ENCODE peak calls at places on chromosomes 13 and 19, in five cellular contexts. One of them, this sample, is unnamed.

GRCh38 chr19:3986260-3987041 is 1.2 kb upstream of the EEF2 start:
- DNase-seq in IMR-90: peak; percentile 73
- DNase-seq in colonic mucosa: peak; percentile 77
- DNase-seq in heart right ventricle: no peak
- DNase-seq in GM23248: peak; percentile 92
- DNase-seq in this sample: peak; percentile 74

GRCh38 chr13:88450515-88450914 is 779.3 kb downstream of the SLITRK5 start:
- DNase-seq in heart right ventricle: no peak
- DNase-seq in IMR-90: no peak
- DNase-seq in GM23248: no peak
- DNase-seq in colonic mucosa: no peak
- DNase-seq in this sample: no peak

GRCh38 chr19:33927789-33928457 is 131.3 kb downstream of the KCTD15 start:
- DNase-seq in IMR-90: no peak
- DNase-seq in GM23248: no peak
- DNase-seq in heart right ventricle: no peak
- DNase-seq in colonic mucosa: no peak
- DNase-seq in this sample: no peak

GRCh38 chr19:18233224-18233825 is 7.1 kb upstream of the PDE4C start:
- DNase-seq in IMR-90: peak; percentile 39
- DNase-seq in colonic mucosa: peak; percentile 52
- DNase-seq in heart right ventricle: peak; percentile 50
- DNase-seq in GM23248: peak; percentile 68
- DNase-seq in this sample: peak; percentile 69

GRCh38 chr19:49808762-49809154 is 4.3 kb downstream of the FUZ start:
- DNase-seq in GM23248: peak; percentile 95
- DNase-seq in IMR-90: peak; percentile 71
- DNase-seq in colonic mucosa: peak; percentile 97
- DNase-seq in heart right ventricle: peak; percentile 96
- DNase-seq in this sample: peak; percentile 79

GRCh38 chr13:102648046-102648445 is 46.8 kb downstream of the METTL21C start:
- DNase-seq in heart right ventricle: no peak
- DNase-seq in colonic mucosa: no peak
- DNase-seq in GM23248: no peak
- DNase-seq in IMR-90: no peak
- DNase-seq in this sample: no peak

GRCh38 chr19:46529622-46530451 is 34.2 kb upstream of the PNMA8B start:
- DNase-seq in colonic mucosa: peak; percentile 69
- DNase-seq in GM23248: peak; percentile 78
- DNase-seq in heart right ventricle: peak; percentile 73
- DNase-seq in IMR-90: peak; percentile 54
- DNase-seq in this sample: peak; percentile 69

GRCh38 chr19:3184847-3185481 is 766 bp upstream of the NCLN start:
- DNase-seq in IMR-90: no peak
- DNase-seq in heart right ventricle: peak; percentile 65
- DNase-seq in GM23248: peak; percentile 85
- DNase-seq in colonic mucosa: peak; percentile 80
- DNase-seq in this sample: no peak

GRCh38 chr19:53549354-53549753 is 11.4 kb downstream of the ZNF331 start:
- DNase-seq in IMR-90: peak; percentile 68
- DNase-seq in GM23248: peak; percentile 89
- DNase-seq in heart right ventricle: no peak
- DNase-seq in colonic mucosa: no peak
- DNase-seq in this sample: no peak

GRCh38 chr19:38685666-38686529 is 38.4 kb downstream of the ACTN4 start:
- DNase-seq in colonic mucosa: no peak
- DNase-seq in IMR-90: peak; percentile 73
- DNase-seq in GM23248: peak; percentile 78
- DNase-seq in heart right ventricle: no peak
- DNase-seq in this sample: peak; percentile 63

GRCh38 chr13:111031531-111031961 is 83.6 kb upstream of the ARHGEF7 start:
- DNase-seq in IMR-90: peak; percentile 58
- DNase-seq in heart right ventricle: no peak
- DNase-seq in colonic mucosa: no peak
- DNase-seq in GM23248: peak; percentile 96
- DNase-seq in this sample: peak; percentile 68

GRCh38 chr19:32241957-32242710 is 103.3 kb upstream of the ZNF507 start:
- DNase-seq in colonic mucosa: no peak
- DNase-seq in GM23248: no peak
- DNase-seq in IMR-90: no peak
- DNase-seq in heart right ventricle: no peak
- DNase-seq in this sample: no peak

GRCh38 chr13:22064854-22065646 is 394.2 kb downstream of the FGF9 start:
- DNase-seq in colonic mucosa: no peak
- DNase-seq in IMR-90: no peak
- DNase-seq in GM23248: no peak
- DNase-seq in heart right ventricle: no peak
- DNase-seq in this sample: no peak

GRCh38 chr13:49218493-49219051 is 1.6 kb upstream of the MLNR start:
- DNase-seq in heart right ventricle: no peak
- DNase-seq in IMR-90: peak; percentile 6
- DNase-seq in colonic mucosa: no peak
- DNase-seq in GM23248: peak; percentile 36
- DNase-seq in this sample: no peak

GRCh38 chr13:102878491-102878890 is 32.7 kb downstream of the ERCC5 start:
- DNase-seq in colonic mucosa: no peak
- DNase-seq in GM23248: peak; percentile 35
- DNase-seq in heart right ventricle: no peak
- DNase-seq in IMR-90: peak; percentile 76
- DNase-seq in this sample: no peak

GRCh38 chr19:48445256-48445605 is 552 bp upstream of the GRWD1 start:
- DNase-seq in colonic mucosa: no peak
- DNase-seq in IMR-90: peak; percentile 94
- DNase-seq in GM23248: peak; percentile 97
- DNase-seq in heart right ventricle: no peak
- DNase-seq in this sample: peak; percentile 61

GRCh38 chr13:75481176-75482069 is 546 bp downstream of the TBC1D4 start:
- DNase-seq in heart right ventricle: peak; percentile 46
- DNase-seq in colonic mucosa: peak; percentile 52
- DNase-seq in IMR-90: no peak
- DNase-seq in GM23248: peak; percentile 70
- DNase-seq in this sample: peak; percentile 28

GRCh38 chr19:45809643-45810159 is 5.4 kb downstream of the RSPH6A start:
- DNase-seq in colonic mucosa: no peak
- DNase-seq in heart right ventricle: no peak
- DNase-seq in GM23248: peak; percentile 58
- DNase-seq in IMR-90: peak; percentile 83
- DNase-seq in this sample: peak; percentile 58

GRCh38 chr19:57675881-57676280 is 5.9 kb upstream of the ZNF551 start:
- DNase-seq in IMR-90: no peak
- DNase-seq in colonic mucosa: no peak
- DNase-seq in GM23248: peak; percentile 91
- DNase-seq in heart right ventricle: no peak
- DNase-seq in this sample: no peak

GRCh38 chr13:28337196-28338045 is 157.5 kb downstream of the FLT1 start:
- DNase-seq in IMR-90: peak; percentile 89
- DNase-seq in colonic mucosa: no peak
- DNase-seq in heart right ventricle: no peak
- DNase-seq in GM23248: peak; percentile 81
- DNase-seq in this sample: peak; percentile 54

GRCh38 chr13:99496322-99497142 is 4.7 kb upstream of the TM9SF2 start:
- DNase-seq in heart right ventricle: peak; percentile 21
- DNase-seq in GM23248: peak; percentile 85
- DNase-seq in colonic mucosa: peak; percentile 73
- DNase-seq in IMR-90: peak; percentile 15
- DNase-seq in this sample: no peak

GRCh38 chr19:47379398-47379938 is 30.4 kb downstream of the DHX34 start:
- DNase-seq in IMR-90: no peak
- DNase-seq in colonic mucosa: no peak
- DNase-seq in heart right ventricle: no peak
- DNase-seq in GM23248: no peak
- DNase-seq in this sample: no peak

GRCh38 chr19:32068805-32069204 is 276.6 kb upstream of the ZNF507 start:
- DNase-seq in colonic mucosa: no peak
- DNase-seq in GM23248: no peak
- DNase-seq in IMR-90: no peak
- DNase-seq in heart right ventricle: no peak
- DNase-seq in this sample: no peak

GRCh38 chr13:81487151-81487550 is 1146.2 kb upstream of the SPRY2 start:
- DNase-seq in GM23248: no peak
- DNase-seq in colonic mucosa: peak; percentile 22
- DNase-seq in IMR-90: no peak
- DNase-seq in heart right ventricle: no peak
- DNase-seq in this sample: peak; percentile 61

GRCh38 chr19:50478901-50479715 is 2.5 kb upstream of the GARIN5A start:
- DNase-seq in IMR-90: peak; percentile 44
- DNase-seq in colonic mucosa: no peak
- DNase-seq in GM23248: peak; percentile 57
- DNase-seq in heart right ventricle: no peak
- DNase-seq in this sample: peak; percentile 38

GRCh38 chr13:32905864-32906180 is 110.4 kb upstream of the KL start:
- DNase-seq in IMR-90: peak; percentile 19
- DNase-seq in GM23248: peak; percentile 43
- DNase-seq in heart right ventricle: no peak
- DNase-seq in colonic mucosa: peak; percentile 25
- DNase-seq in this sample: no peak

GRCh38 chr19:42244452-42245220 is 2.2 kb upstream of the GSK3A start:
- DNase-seq in IMR-90: peak; percentile 93
- DNase-seq in heart right ventricle: peak; percentile 90
- DNase-seq in GM23248: peak; percentile 96
- DNase-seq in colonic mucosa: peak; percentile 95
- DNase-seq in this sample: peak; percentile 93
- H3K4me1 ChIP-seq in IMR-90: peaks cover 8% of the 10 kb centered on the region
- H3K4me1 ChIP-seq in heart right ventricle: peaks cover 66% of the 10 kb centered on the region
- H3K4me1 ChIP-seq in GM23248: peaks cover 35% of the 10 kb centered on the region
- H3K4me1 ChIP-seq in colonic mucosa: peaks cover 12% of the 10 kb centered on the region
- H3K4me1 ChIP-seq in this sample: peaks cover 4% of the 10 kb centered on the region

GRCh38 chr13:44906758-44907157 is 82.5 kb downstream of the NUFIP1 start:
- DNase-seq in IMR-90: peak; percentile 71
- DNase-seq in colonic mucosa: no peak
- DNase-seq in GM23248: peak; percentile 66
- DNase-seq in heart right ventricle: no peak
- DNase-seq in this sample: no peak
- H3K9me3 ChIP-seq in IMR-90: peaks cover 4% of the 10 kb centered on the region
- H3K9me3 ChIP-seq in colonic mucosa: no peaks in the 10 kb centered on the region
- H3K9me3 ChIP-seq in GM23248: no peaks in the 10 kb centered on the region
- H3K9me3 ChIP-seq in heart right ventricle: peaks cover 9% of the 10 kb centered on the region
- H3K9me3 ChIP-seq in this sample: no peaks in the 10 kb centered on the region

DNA sequence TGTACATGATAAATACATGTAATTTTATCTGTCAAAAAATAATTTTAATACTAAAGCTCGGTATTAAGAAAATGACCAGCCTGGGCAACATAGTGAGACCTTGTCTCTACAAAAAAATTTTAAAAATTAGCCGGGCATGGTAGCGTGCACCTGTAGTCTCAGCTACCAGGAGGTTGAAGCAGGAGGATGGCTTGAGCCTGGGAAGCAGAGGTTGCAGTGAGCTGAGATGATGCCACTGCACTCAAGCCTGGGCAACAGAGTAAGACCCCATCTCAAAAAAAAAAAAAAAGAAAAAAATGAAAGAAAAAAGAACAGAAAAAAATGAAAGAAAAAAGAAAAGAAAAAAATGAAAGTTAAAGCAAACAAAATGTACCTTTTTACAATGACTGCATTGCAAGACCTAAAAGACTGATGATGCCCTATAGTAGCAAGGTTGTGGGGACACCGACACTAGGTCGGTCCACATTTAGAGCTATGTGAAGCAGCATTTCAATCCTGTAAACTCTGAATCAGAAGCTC is 5.3 kb downstream of the ZFP14 start:
- DNase-seq in colonic mucosa: no peak
- DNase-seq in GM23248: no peak
- DNase-seq in IMR-90: no peak
- DNase-seq in heart right ventricle: no peak
- DNase-seq in this sample: no peak
- H3K27ac ChIP-seq in colonic mucosa: no peak overlapping the region
- H3K27ac ChIP-seq in GM23248: no peak overlapping the region
- H3K27ac ChIP-seq in IMR-90: no peak overlapping the region
- H3K27ac ChIP-seq in heart right ventricle: no peak overlapping the region
- H3K27ac ChIP-seq in this sample: no peak overlapping the region

GRCh38 chr19:55256562-55257460 is 2.0 kb downstream of the PPP6R1 start:
- DNase-seq in IMR-90: no peak
- DNase-seq in GM23248: peak; percentile 41
- DNase-seq in heart right ventricle: no peak
- DNase-seq in colonic mucosa: no peak
- DNase-seq in this sample: peak; percentile 8
- H3K4me1 ChIP-seq in IMR-90: peaks cover 16% of the 10 kb centered on the region
- H3K4me1 ChIP-seq in GM23248: peaks cover 26% of the 10 kb centered on the region
- H3K4me1 ChIP-seq in heart right ventricle: peaks cover 60% of the 10 kb centered on the region
- H3K4me1 ChIP-seq in colonic mucosa: peaks cover 22% of the 10 kb centered on the region
- H3K4me1 ChIP-seq in this sample: peaks cover 56% of the 10 kb centered on the region

DNA sequence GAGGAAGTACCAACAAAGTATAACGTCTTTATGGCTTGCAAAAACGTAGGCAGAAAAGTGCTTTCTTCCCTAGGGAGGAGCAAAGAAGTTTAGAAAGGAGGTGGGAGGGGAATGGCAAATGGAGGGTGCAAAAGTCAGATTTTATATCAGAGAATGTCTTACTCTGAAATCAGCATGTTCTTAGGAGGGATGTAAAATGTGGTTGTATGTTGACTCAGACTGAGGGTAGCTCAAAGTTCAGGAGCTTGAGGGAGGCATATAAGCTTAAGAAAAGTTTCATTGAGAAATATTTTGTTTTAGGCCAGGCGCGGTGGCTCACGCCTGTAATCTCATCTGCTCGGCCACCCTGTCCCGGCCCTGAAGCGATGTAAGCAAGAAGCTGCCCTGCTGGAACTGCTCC is 1.7 kb downstream of the ZNF90 start:
- DNase-seq in GM23248: peak; percentile 14
- DNase-seq in heart right ventricle: no peak
- DNase-seq in IMR-90: no peak
- DNase-seq in colonic mucosa: peak; percentile 24
- DNase-seq in this sample: no peak
- H3K9me3 ChIP-seq in GM23248: no peaks in the 10 kb centered on the region
- H3K9me3 ChIP-seq in heart right ventricle: no peaks in the 10 kb centered on the region
- H3K9me3 ChIP-seq in IMR-90: no peaks in the 10 kb centered on the region
- H3K9me3 ChIP-seq in colonic mucosa: no peaks in the 10 kb centered on the region
- H3K9me3 ChIP-seq in this sample: peaks cover 11% of the 10 kb centered on the region

DNA sequence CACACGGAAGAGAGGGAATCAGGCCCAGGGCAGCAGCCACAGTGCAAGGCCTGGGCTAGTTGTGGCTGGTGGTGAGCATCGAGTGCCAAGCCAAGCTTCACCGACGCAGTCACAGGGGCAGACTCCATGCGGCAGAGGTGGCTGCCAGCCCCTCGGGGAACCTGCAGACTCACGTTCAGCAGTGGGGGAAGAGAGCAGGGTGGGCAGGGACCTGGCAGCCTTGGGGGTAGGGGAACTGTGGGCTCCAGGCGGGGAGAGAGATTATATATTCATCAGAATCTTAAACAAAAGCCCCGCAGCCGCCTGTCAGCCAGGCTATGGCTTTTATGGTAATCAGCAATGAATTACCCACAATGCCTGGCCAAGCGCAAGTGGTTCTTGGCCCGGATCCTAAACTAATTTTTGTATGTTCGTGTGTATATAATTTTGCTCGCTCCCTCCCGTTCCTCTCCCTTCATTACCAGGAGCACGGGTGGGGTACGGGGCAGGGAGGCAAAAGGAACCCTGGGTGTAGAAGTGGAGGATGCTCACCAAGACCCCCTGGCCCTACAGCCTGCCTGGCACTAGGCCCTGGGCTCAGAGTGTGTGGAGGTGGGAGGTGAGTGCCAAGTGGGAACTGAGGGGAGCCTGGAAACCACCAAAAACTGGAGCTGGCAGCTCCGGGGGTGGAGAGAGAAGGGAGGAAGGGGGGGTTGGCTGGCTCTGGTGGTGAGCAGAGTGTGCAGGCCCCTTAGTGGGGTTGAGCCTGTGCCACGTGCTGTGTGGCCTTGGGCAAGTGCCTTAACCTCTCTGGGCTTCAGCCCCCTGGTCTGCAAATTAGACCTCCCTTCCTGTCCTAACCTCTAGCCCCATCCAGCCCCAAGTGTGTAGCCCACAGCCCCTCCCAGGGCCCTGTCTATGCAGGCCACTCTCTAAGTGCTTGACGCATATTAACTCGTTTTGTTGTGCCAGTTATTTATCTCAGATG is 31.9 kb downstream of the PTPRS start:
- DNase-seq in heart right ventricle: peak; percentile 54
- DNase-seq in colonic mucosa: peak; percentile 39
- DNase-seq in IMR-90: peak; percentile 90
- DNase-seq in GM23248: peak; percentile 68
- DNase-seq in this sample: no peak
- H3K27ac ChIP-seq in heart right ventricle: peak overlapping the region; percentile 53
- H3K27ac ChIP-seq in colonic mucosa: peak overlapping the region; percentile 32
- H3K27ac ChIP-seq in IMR-90: peak overlapping the region; percentile 64
- H3K27ac ChIP-seq in GM23248: peak overlapping the region; percentile 43
- H3K27ac ChIP-seq in this sample: no peak overlapping the region